ENCODE peak calls at places on chromosomes 5 and 9, in six cellular contexts. F is A549, S is HCT116, V is HepG2, C is SK-N-SH, Q is K562. R is an unnamed sample.

GRCh38 chr5:140258016-140258415 is 44.9 kb downstream of the PFDN1 start:
- DNase-seq in F (no peak), S (no peak), V (no peak), C (no peak), Q (no peak), R (no peak)

GRCh38 chr5:95935553-95936100 is 26.0 kb downstream of the ELL2 start:
- DNase-seq in F (no peak), S (no peak), V (no peak), C (no peak), Q (no peak), R (no peak)

GRCh38 chr5:1768283-1769000 is 31.2 kb downstream of the MRPL36 start:
- DNase-seq in F (no peak), S (no peak), V (no peak), C (no peak), Q (no peak), R (no peak)

GRCh38 chr9:18238254-18238653 is 235.7 kb upstream of the ADAMTSL1 start:
- DNase-seq in F (no peak), S (no peak), V (no peak), C (no peak), Q (no peak), R (no peak)

GRCh38 chr5:88683506-88684135 is 199.4 kb downstream of the MEF2C start:
- DNase-seq in F (peak), S (no peak), V (peak), C (peak), Q (peak), R (peak)

GRCh38 chr9:34292552-34292951 is 36.5 kb downstream of the KIF24 start:
- DNase-seq in F (no peak), S (no peak), V (no peak), C (no peak), Q (no peak), R (no peak)

GRCh38 chr9:75101004-75101601 is 12.8 kb downstream of the OSTF1 start:
- DNase-seq in F (no peak), S (no peak), V (no peak), C (no peak), Q (no peak), R (peak)

GRCh38 chr5:38551020-38552017 is 5.1 kb downstream of the LIFR start:
- DNase-seq in F (peak), S (peak), V (peak), C (peak), Q (peak), R (peak)

DNA sequence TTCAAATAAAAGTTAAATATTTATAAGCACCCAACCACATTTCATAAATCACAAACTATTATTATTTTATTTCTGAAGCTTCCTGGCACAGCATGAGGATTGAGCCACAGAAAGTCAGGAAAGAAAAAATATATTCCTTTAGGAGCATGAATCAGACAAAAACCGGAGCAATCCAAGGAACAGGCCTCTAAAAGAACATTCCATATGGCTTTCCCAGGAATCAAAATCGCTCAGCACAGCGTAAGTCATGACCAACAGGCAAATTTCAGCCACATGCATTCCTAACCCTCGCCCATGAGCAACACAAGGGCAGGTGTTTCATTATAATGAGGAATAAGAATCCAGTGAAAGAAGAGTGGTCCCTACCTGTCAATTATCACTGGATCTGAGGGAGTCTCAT is 26.7 kb downstream of the EBF1 start:
- DNase-seq in F (no peak), S (no peak), V (no peak), C (no peak), Q (no peak), R (no peak)
- H3K4me2 ChIP-seq in F (no peak), S (no peak), V (no peak), C (no peak), Q (no peak), R (no peak)

GRCh38 chr9:116094846-116095245 is 58.7 kb upstream of the PAPPA start:
- DNase-seq in F (no peak), S (no peak), V (no peak), C (no peak), Q (no peak), R (no peak)

GRCh38 chr9:116095403-116095802 is 58.2 kb upstream of the PAPPA start:
- DNase-seq in F (no peak), S (no peak), V (no peak), C (no peak), Q (no peak), R (no peak)

GRCh38 chr9:116096046-116096445 is 57.5 kb upstream of the PAPPA start:
- DNase-seq in F (no peak), S (no peak), V (no peak), C (no peak), Q (no peak), R (no peak)

GRCh38 chr9:116098476-116098875 is 55.1 kb upstream of the PAPPA start:
- DNase-seq in F (no peak), S (no peak), V (no peak), C (no peak), Q (no peak), R (no peak)

GRCh38 chr9:116096853-116097252 is 56.7 kb upstream of the PAPPA start:
- DNase-seq in F (no peak), S (no peak), V (no peak), C (no peak), Q (no peak), R (peak)
- TF ChIP-seq REST in F (no peak), S (no peak), V (no peak), C (no peak), Q (no peak), R (no peak)

DNA sequence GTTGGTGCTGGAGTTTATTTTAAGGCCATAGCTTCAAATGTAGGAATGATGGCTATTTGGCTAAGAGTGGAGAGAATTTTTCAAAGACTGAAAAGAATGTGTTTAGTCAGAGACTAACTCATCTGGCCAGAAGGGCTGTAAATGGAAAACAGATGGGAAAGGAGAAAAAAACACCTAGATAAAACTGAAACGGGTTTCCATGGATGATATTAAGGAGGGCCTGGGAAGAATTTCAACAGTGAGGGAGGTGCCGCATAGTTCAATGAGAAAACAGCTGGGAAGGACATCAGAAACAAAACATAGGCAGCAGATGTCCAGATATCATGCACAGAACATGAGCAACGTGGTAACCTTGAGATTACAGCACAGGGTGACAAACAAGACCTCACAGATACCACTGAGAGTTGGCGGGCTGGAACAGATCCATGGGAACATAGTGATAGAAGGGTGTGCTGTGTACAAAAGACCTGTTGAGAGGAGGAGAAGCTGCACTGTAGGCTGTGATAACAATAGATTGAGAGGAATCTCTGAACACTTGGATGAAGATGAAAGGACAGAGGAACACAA is 31.2 kb upstream of the RAD23B start:
- DNase-seq in F (no peak), S (no peak), V (peak), C (peak), Q (peak), R (no peak)
- H3K4me2 ChIP-seq in F (peak), S (no peak), V (peak), C (peak), Q (no peak), R (no peak)

DNA sequence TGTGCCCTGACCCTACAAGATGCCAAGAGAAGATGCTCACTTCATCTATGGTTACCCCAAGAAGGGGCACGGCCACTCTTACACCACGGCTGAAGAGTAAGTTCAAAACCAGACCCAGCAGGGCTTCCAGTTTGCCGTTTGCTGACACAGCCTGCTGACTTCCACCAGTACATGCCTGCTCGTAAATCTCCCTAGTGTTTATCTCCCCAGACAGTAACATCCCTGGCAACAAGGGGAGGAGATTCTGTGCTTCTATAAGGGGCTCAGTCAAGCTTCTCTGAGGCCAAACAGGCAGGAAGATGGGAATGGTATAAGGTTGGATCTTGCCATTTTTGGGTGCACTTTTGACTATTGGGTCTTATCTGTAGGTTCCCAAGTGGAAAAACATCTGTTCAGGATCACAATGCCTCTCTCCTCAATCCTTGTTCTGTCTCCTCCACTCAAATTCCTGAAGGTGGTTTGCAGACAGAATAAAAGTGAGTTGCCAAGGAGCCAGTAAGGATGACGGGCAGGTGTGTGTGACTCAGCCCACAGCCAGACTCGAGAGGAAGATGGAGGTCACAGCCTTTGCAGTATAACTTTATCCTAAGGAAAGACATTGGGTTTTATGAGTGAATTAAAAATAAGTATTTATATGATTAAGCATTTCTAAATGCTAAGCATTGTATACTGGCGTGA is 1.9 kb downstream of the MLANA start:
- DNase-seq in F (no peak), S (no peak), V (no peak), C (no peak), Q (peak), R (no peak)
- TF ChIP-seq REST in F (no peak), S (no peak), V (no peak), C (no peak), Q (no peak), R (no peak)

GRCh38 chr5:112119527-112119926 is 299.6 kb downstream of the EPB41L4A start:
- DNase-seq in F (no peak), S (no peak), V (no peak), C (no peak), Q (no peak), R (peak)

GRCh38 chr5:112113565-112113964 is 305.5 kb downstream of the EPB41L4A start:
- DNase-seq in F (no peak), S (no peak), V (no peak), C (no peak), Q (no peak), R (no peak)

GRCh38 chr5:112119969-112120368 is 299.1 kb downstream of the EPB41L4A start:
- DNase-seq in F (no peak), S (no peak), V (no peak), C (no peak), Q (no peak), R (no peak)

GRCh38 chr5:112121268-112121667 is 297.8 kb downstream of the EPB41L4A start:
- DNase-seq in F (no peak), S (no peak), V (no peak), C (no peak), Q (no peak), R (no peak)

DNA sequence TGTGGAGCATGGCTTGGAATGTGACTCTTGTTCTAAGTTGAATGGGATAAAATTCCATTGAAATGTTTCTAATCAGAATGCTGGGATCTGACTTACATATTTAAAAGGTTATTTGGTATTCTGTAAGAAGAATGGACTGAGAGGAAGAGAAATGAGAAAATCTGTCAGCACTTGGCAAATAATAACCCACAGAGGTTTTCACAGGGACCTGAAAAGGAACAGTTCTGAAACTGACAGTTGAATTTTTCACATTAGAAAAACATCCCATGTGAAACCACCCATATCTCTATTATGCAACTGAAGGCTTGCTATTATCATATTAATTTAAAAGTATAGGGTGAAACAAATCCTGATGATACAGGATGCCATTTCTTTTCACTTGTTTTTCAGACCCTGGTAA is 302.7 kb downstream of the EPB41L4A start:
- DNase-seq in F (no peak), S (no peak), V (no peak), C (no peak), Q (no peak), R (no peak)
- H3K4me2 ChIP-seq in F (no peak), S (no peak), V (no peak), C (no peak), Q (no peak), R (no peak)